ENCODE peak calls at places on chromosomes 11 and 22, in eight cellular contexts. One of them, this sample, is unnamed.

GRCh38 chr11:45087301-45087700 is 59.1 kb upstream of the PRDM11 start:
- DNase-seq in iPS-NIHi11: no peak
- DNase-seq in stimulated activated naive CD8-positive, alpha-beta T cell treated with anti-CD3 and anti-CD28 coated beads, Interleukin-15, Interleukin-2, amounts not matched to agents 100 U/mL and 50 U/mL, for 24 hours: no peak
- DNase-seq in SHP77 treated with DMSO at 0.1 percent for 48 hours: peak
- DNase-seq in lung microvascular endothelial cell: no peak
- DNase-seq in BJ: no peak
- DNase-seq in NCI-H446 treated with DMSO at 0.1 percent for 48 hours: no peak
- DNase-seq in activated CD4-positive, alpha-beta T cell treated with anti-CD3 and anti-CD28 coated beads, Interleukin-2, amount 50 U/mL, for 24 hours: no peak
- DNase-seq in this sample: no peak

GRCh38 chr11:46557684-46558151 is 36.1 kb downstream of the AMBRA1 start:
- DNase-seq in iPS-NIHi11: no peak
- DNase-seq in stimulated activated naive CD8-positive, alpha-beta T cell treated with anti-CD3 and anti-CD28 coated beads, Interleukin-15, Interleukin-2, amounts not matched to agents 100 U/mL and 50 U/mL, for 24 hours: no peak
- DNase-seq in SHP77 treated with DMSO at 0.1 percent for 48 hours: no peak
- DNase-seq in lung microvascular endothelial cell: peak
- DNase-seq in BJ: no peak
- DNase-seq in NCI-H446 treated with DMSO at 0.1 percent for 48 hours: no peak
- DNase-seq in activated CD4-positive, alpha-beta T cell treated with anti-CD3 and anti-CD28 coated beads, Interleukin-2, amount 50 U/mL, for 24 hours: no peak
- DNase-seq in this sample: no peak

GRCh38 chr11:94297967-94298576 is 6.3 kb upstream of the IZUMO1R start:
- DNase-seq in iPS-NIHi11: no peak
- DNase-seq in stimulated activated naive CD8-positive, alpha-beta T cell treated with anti-CD3 and anti-CD28 coated beads, Interleukin-15, Interleukin-2, amounts not matched to agents 100 U/mL and 50 U/mL, for 24 hours: no peak
- DNase-seq in SHP77 treated with DMSO at 0.1 percent for 48 hours: no peak
- DNase-seq in lung microvascular endothelial cell: no peak
- DNase-seq in BJ: no peak
- DNase-seq in NCI-H446 treated with DMSO at 0.1 percent for 48 hours: no peak
- DNase-seq in activated CD4-positive, alpha-beta T cell treated with anti-CD3 and anti-CD28 coated beads, Interleukin-2, amount 50 U/mL, for 24 hours: no peak
- DNase-seq in this sample: no peak

GRCh38 chr11:78469905-78470304 is 52.3 kb upstream of the GAB2 start:
- DNase-seq in iPS-NIHi11: no peak
- DNase-seq in stimulated activated naive CD8-positive, alpha-beta T cell treated with anti-CD3 and anti-CD28 coated beads, Interleukin-15, Interleukin-2, amounts not matched to agents 100 U/mL and 50 U/mL, for 24 hours: no peak
- DNase-seq in SHP77 treated with DMSO at 0.1 percent for 48 hours: no peak
- DNase-seq in lung microvascular endothelial cell: peak
- DNase-seq in BJ: no peak
- DNase-seq in NCI-H446 treated with DMSO at 0.1 percent for 48 hours: no peak
- DNase-seq in activated CD4-positive, alpha-beta T cell treated with anti-CD3 and anti-CD28 coated beads, Interleukin-2, amount 50 U/mL, for 24 hours: no peak
- DNase-seq in this sample: no peak

GRCh38 chr11:33701302-33701701 is 676 bp upstream of the C11orf91 start:
- DNase-seq in iPS-NIHi11: no peak
- DNase-seq in stimulated activated naive CD8-positive, alpha-beta T cell treated with anti-CD3 and anti-CD28 coated beads, Interleukin-15, Interleukin-2, amounts not matched to agents 100 U/mL and 50 U/mL, for 24 hours: no peak
- DNase-seq in SHP77 treated with DMSO at 0.1 percent for 48 hours: no peak
- DNase-seq in lung microvascular endothelial cell: peak
- DNase-seq in BJ: no peak
- DNase-seq in NCI-H446 treated with DMSO at 0.1 percent for 48 hours: no peak
- DNase-seq in activated CD4-positive, alpha-beta T cell treated with anti-CD3 and anti-CD28 coated beads, Interleukin-2, amount 50 U/mL, for 24 hours: no peak
- DNase-seq in this sample: no peak

GRCh38 chr22:38257170-38257569 is 15.6 kb downstream of the TMEM184B start:
- DNase-seq in iPS-NIHi11: no peak
- DNase-seq in stimulated activated naive CD8-positive, alpha-beta T cell treated with anti-CD3 and anti-CD28 coated beads, Interleukin-15, Interleukin-2, amounts not matched to agents 100 U/mL and 50 U/mL, for 24 hours: no peak
- DNase-seq in SHP77 treated with DMSO at 0.1 percent for 48 hours: no peak
- DNase-seq in lung microvascular endothelial cell: peak
- DNase-seq in BJ: peak
- DNase-seq in NCI-H446 treated with DMSO at 0.1 percent for 48 hours: no peak
- DNase-seq in activated CD4-positive, alpha-beta T cell treated with anti-CD3 and anti-CD28 coated beads, Interleukin-2, amount 50 U/mL, for 24 hours: no peak
- DNase-seq in this sample: no peak

GRCh38 chr22:33539902-33540751 is 380.1 kb downstream of the LARGE1 start:
- DNase-seq in iPS-NIHi11: no peak
- DNase-seq in stimulated activated naive CD8-positive, alpha-beta T cell treated with anti-CD3 and anti-CD28 coated beads, Interleukin-15, Interleukin-2, amounts not matched to agents 100 U/mL and 50 U/mL, for 24 hours: no peak
- DNase-seq in SHP77 treated with DMSO at 0.1 percent for 48 hours: peak
- DNase-seq in lung microvascular endothelial cell: no peak
- DNase-seq in BJ: no peak
- DNase-seq in NCI-H446 treated with DMSO at 0.1 percent for 48 hours: no peak
- DNase-seq in activated CD4-positive, alpha-beta T cell treated with anti-CD3 and anti-CD28 coated beads, Interleukin-2, amount 50 U/mL, for 24 hours: no peak
- DNase-seq in this sample: no peak

GRCh38 chr11:86510097-86510496 is 135.4 kb downstream of the CCDC81 start:
- DNase-seq in iPS-NIHi11: no peak
- DNase-seq in stimulated activated naive CD8-positive, alpha-beta T cell treated with anti-CD3 and anti-CD28 coated beads, Interleukin-15, Interleukin-2, amounts not matched to agents 100 U/mL and 50 U/mL, for 24 hours: no peak
- DNase-seq in SHP77 treated with DMSO at 0.1 percent for 48 hours: no peak
- DNase-seq in lung microvascular endothelial cell: no peak
- DNase-seq in BJ: no peak
- DNase-seq in NCI-H446 treated with DMSO at 0.1 percent for 48 hours: no peak
- DNase-seq in activated CD4-positive, alpha-beta T cell treated with anti-CD3 and anti-CD28 coated beads, Interleukin-2, amount 50 U/mL, for 24 hours: no peak
- DNase-seq in this sample: no peak

GRCh38 chr22:45336971-45337431 is 27.3 kb downstream of the FAM118A start:
- DNase-seq in iPS-NIHi11: no peak
- DNase-seq in stimulated activated naive CD8-positive, alpha-beta T cell treated with anti-CD3 and anti-CD28 coated beads, Interleukin-15, Interleukin-2, amounts not matched to agents 100 U/mL and 50 U/mL, for 24 hours: no peak
- DNase-seq in SHP77 treated with DMSO at 0.1 percent for 48 hours: peak
- DNase-seq in lung microvascular endothelial cell: peak
- DNase-seq in BJ: no peak
- DNase-seq in NCI-H446 treated with DMSO at 0.1 percent for 48 hours: peak
- DNase-seq in activated CD4-positive, alpha-beta T cell treated with anti-CD3 and anti-CD28 coated beads, Interleukin-2, amount 50 U/mL, for 24 hours: no peak
- DNase-seq in this sample: no peak

GRCh38 chr11:79414644-79415317 is 26.0 kb downstream of the TENM4 start:
- DNase-seq in iPS-NIHi11: no peak
- DNase-seq in stimulated activated naive CD8-positive, alpha-beta T cell treated with anti-CD3 and anti-CD28 coated beads, Interleukin-15, Interleukin-2, amounts not matched to agents 100 U/mL and 50 U/mL, for 24 hours: no peak
- DNase-seq in SHP77 treated with DMSO at 0.1 percent for 48 hours: no peak
- DNase-seq in lung microvascular endothelial cell: peak
- DNase-seq in BJ: no peak
- DNase-seq in NCI-H446 treated with DMSO at 0.1 percent for 48 hours: peak
- DNase-seq in activated CD4-positive, alpha-beta T cell treated with anti-CD3 and anti-CD28 coated beads, Interleukin-2, amount 50 U/mL, for 24 hours: no peak
- DNase-seq in this sample: no peak

GRCh38 chr11:9745411-9746211 is 81.7 kb downstream of the SWAP70 start:
- DNase-seq in iPS-NIHi11: no peak
- DNase-seq in stimulated activated naive CD8-positive, alpha-beta T cell treated with anti-CD3 and anti-CD28 coated beads, Interleukin-15, Interleukin-2, amounts not matched to agents 100 U/mL and 50 U/mL, for 24 hours: no peak
- DNase-seq in SHP77 treated with DMSO at 0.1 percent for 48 hours: no peak
- DNase-seq in lung microvascular endothelial cell: no peak
- DNase-seq in BJ: no peak
- DNase-seq in NCI-H446 treated with DMSO at 0.1 percent for 48 hours: no peak
- DNase-seq in activated CD4-positive, alpha-beta T cell treated with anti-CD3 and anti-CD28 coated beads, Interleukin-2, amount 50 U/mL, for 24 hours: no peak
- DNase-seq in this sample: no peak

GRCh38 chr22:48968201-48968959 is 859.3 kb downstream of the BRD1 start:
- DNase-seq in iPS-NIHi11: peak
- DNase-seq in stimulated activated naive CD8-positive, alpha-beta T cell treated with anti-CD3 and anti-CD28 coated beads, Interleukin-15, Interleukin-2, amounts not matched to agents 100 U/mL and 50 U/mL, for 24 hours: no peak
- DNase-seq in SHP77 treated with DMSO at 0.1 percent for 48 hours: peak
- DNase-seq in lung microvascular endothelial cell: no peak
- DNase-seq in BJ: no peak
- DNase-seq in NCI-H446 treated with DMSO at 0.1 percent for 48 hours: no peak
- DNase-seq in activated CD4-positive, alpha-beta T cell treated with anti-CD3 and anti-CD28 coated beads, Interleukin-2, amount 50 U/mL, for 24 hours: no peak
- DNase-seq in this sample: no peak

GRCh38 chr11:73637012-73637411 is 9.4 kb upstream of the PLEKHB1 start:
- DNase-seq in iPS-NIHi11: no peak
- DNase-seq in stimulated activated naive CD8-positive, alpha-beta T cell treated with anti-CD3 and anti-CD28 coated beads, Interleukin-15, Interleukin-2, amounts not matched to agents 100 U/mL and 50 U/mL, for 24 hours: no peak
- DNase-seq in SHP77 treated with DMSO at 0.1 percent for 48 hours: no peak
- DNase-seq in lung microvascular endothelial cell: no peak
- DNase-seq in BJ: no peak
- DNase-seq in NCI-H446 treated with DMSO at 0.1 percent for 48 hours: peak
- DNase-seq in activated CD4-positive, alpha-beta T cell treated with anti-CD3 and anti-CD28 coated beads, Interleukin-2, amount 50 U/mL, for 24 hours: no peak
- DNase-seq in this sample: no peak

GRCh38 chr11:18772211-18772610 is 19.4 kb downstream of the PTPN5 start:
- DNase-seq in iPS-NIHi11: no peak
- DNase-seq in stimulated activated naive CD8-positive, alpha-beta T cell treated with anti-CD3 and anti-CD28 coated beads, Interleukin-15, Interleukin-2, amounts not matched to agents 100 U/mL and 50 U/mL, for 24 hours: no peak
- DNase-seq in SHP77 treated with DMSO at 0.1 percent for 48 hours: no peak
- DNase-seq in lung microvascular endothelial cell: no peak
- DNase-seq in BJ: no peak
- DNase-seq in NCI-H446 treated with DMSO at 0.1 percent for 48 hours: no peak
- DNase-seq in activated CD4-positive, alpha-beta T cell treated with anti-CD3 and anti-CD28 coated beads, Interleukin-2, amount 50 U/mL, for 24 hours: no peak
- DNase-seq in this sample: no peak

GRCh38 chr22:45807156-45807915 is 135.7 kb downstream of the ATXN10 start:
- DNase-seq in iPS-NIHi11: no peak
- DNase-seq in stimulated activated naive CD8-positive, alpha-beta T cell treated with anti-CD3 and anti-CD28 coated beads, Interleukin-15, Interleukin-2, amounts not matched to agents 100 U/mL and 50 U/mL, for 24 hours: no peak
- DNase-seq in SHP77 treated with DMSO at 0.1 percent for 48 hours: no peak
- DNase-seq in lung microvascular endothelial cell: peak
- DNase-seq in BJ: no peak
- DNase-seq in NCI-H446 treated with DMSO at 0.1 percent for 48 hours: no peak
- DNase-seq in activated CD4-positive, alpha-beta T cell treated with anti-CD3 and anti-CD28 coated beads, Interleukin-2, amount 50 U/mL, for 24 hours: no peak
- DNase-seq in this sample: no peak

GRCh38 chr11:9905562-9905961 is 241.7 kb downstream of the SWAP70 start:
- DNase-seq in iPS-NIHi11: no peak
- DNase-seq in stimulated activated naive CD8-positive, alpha-beta T cell treated with anti-CD3 and anti-CD28 coated beads, Interleukin-15, Interleukin-2, amounts not matched to agents 100 U/mL and 50 U/mL, for 24 hours: no peak
- DNase-seq in SHP77 treated with DMSO at 0.1 percent for 48 hours: no peak
- DNase-seq in lung microvascular endothelial cell: no peak
- DNase-seq in BJ: no peak
- DNase-seq in NCI-H446 treated with DMSO at 0.1 percent for 48 hours: no peak
- DNase-seq in activated CD4-positive, alpha-beta T cell treated with anti-CD3 and anti-CD28 coated beads, Interleukin-2, amount 50 U/mL, for 24 hours: no peak
- DNase-seq in this sample: no peak

GRCh38 chr11:110873953-110874352 is 161.7 kb upstream of the ARHGAP20 start:
- DNase-seq in iPS-NIHi11: no peak
- DNase-seq in stimulated activated naive CD8-positive, alpha-beta T cell treated with anti-CD3 and anti-CD28 coated beads, Interleukin-15, Interleukin-2, amounts not matched to agents 100 U/mL and 50 U/mL, for 24 hours: no peak
- DNase-seq in SHP77 treated with DMSO at 0.1 percent for 48 hours: no peak
- DNase-seq in lung microvascular endothelial cell: no peak
- DNase-seq in BJ: no peak
- DNase-seq in NCI-H446 treated with DMSO at 0.1 percent for 48 hours: no peak
- DNase-seq in activated CD4-positive, alpha-beta T cell treated with anti-CD3 and anti-CD28 coated beads, Interleukin-2, amount 50 U/mL, for 24 hours: no peak
- DNase-seq in this sample: no peak

GRCh38 chr11:111414267-111414931 is 35.3 kb upstream of the POU2AF1 start:
- DNase-seq in iPS-NIHi11: no peak
- DNase-seq in stimulated activated naive CD8-positive, alpha-beta T cell treated with anti-CD3 and anti-CD28 coated beads, Interleukin-15, Interleukin-2, amounts not matched to agents 100 U/mL and 50 U/mL, for 24 hours: peak
- DNase-seq in SHP77 treated with DMSO at 0.1 percent for 48 hours: no peak
- DNase-seq in lung microvascular endothelial cell: no peak
- DNase-seq in BJ: no peak
- DNase-seq in NCI-H446 treated with DMSO at 0.1 percent for 48 hours: no peak
- DNase-seq in activated CD4-positive, alpha-beta T cell treated with anti-CD3 and anti-CD28 coated beads, Interleukin-2, amount 50 U/mL, for 24 hours: no peak
- DNase-seq in this sample: no peak

GRCh38 chr22:46057206-46057605 is 80.2 kb upstream of the WNT7B start:
- DNase-seq in iPS-NIHi11: no peak
- DNase-seq in stimulated activated naive CD8-positive, alpha-beta T cell treated with anti-CD3 and anti-CD28 coated beads, Interleukin-15, Interleukin-2, amounts not matched to agents 100 U/mL and 50 U/mL, for 24 hours: no peak
- DNase-seq in SHP77 treated with DMSO at 0.1 percent for 48 hours: no peak
- DNase-seq in lung microvascular endothelial cell: peak
- DNase-seq in BJ: no peak
- DNase-seq in NCI-H446 treated with DMSO at 0.1 percent for 48 hours: no peak
- DNase-seq in activated CD4-positive, alpha-beta T cell treated with anti-CD3 and anti-CD28 coated beads, Interleukin-2, amount 50 U/mL, for 24 hours: no peak
- DNase-seq in this sample: no peak

GRCh38 chr11:106288057-106288456 is 210.6 kb downstream of the AASDHPPT start:
- DNase-seq in iPS-NIHi11: no peak
- DNase-seq in stimulated activated naive CD8-positive, alpha-beta T cell treated with anti-CD3 and anti-CD28 coated beads, Interleukin-15, Interleukin-2, amounts not matched to agents 100 U/mL and 50 U/mL, for 24 hours: no peak
- DNase-seq in SHP77 treated with DMSO at 0.1 percent for 48 hours: no peak
- DNase-seq in lung microvascular endothelial cell: no peak
- DNase-seq in BJ: no peak
- DNase-seq in NCI-H446 treated with DMSO at 0.1 percent for 48 hours: no peak
- DNase-seq in activated CD4-positive, alpha-beta T cell treated with anti-CD3 and anti-CD28 coated beads, Interleukin-2, amount 50 U/mL, for 24 hours: no peak
- DNase-seq in this sample: no peak

GRCh38 chr22:36334838-36335603 is 52.7 kb downstream of the MYH9 start:
- DNase-seq in iPS-NIHi11: no peak
- DNase-seq in stimulated activated naive CD8-positive, alpha-beta T cell treated with anti-CD3 and anti-CD28 coated beads, Interleukin-15, Interleukin-2, amounts not matched to agents 100 U/mL and 50 U/mL, for 24 hours: no peak
- DNase-seq in SHP77 treated with DMSO at 0.1 percent for 48 hours: no peak
- DNase-seq in lung microvascular endothelial cell: peak
- DNase-seq in BJ: no peak
- DNase-seq in NCI-H446 treated with DMSO at 0.1 percent for 48 hours: peak
- DNase-seq in activated CD4-positive, alpha-beta T cell treated with anti-CD3 and anti-CD28 coated beads, Interleukin-2, amount 50 U/mL, for 24 hours: no peak
- DNase-seq in this sample: no peak

GRCh38 chr11:117928818-117929567 is at the start of gene TMPRSS13:
- DNase-seq in iPS-NIHi11: peak
- DNase-seq in stimulated activated naive CD8-positive, alpha-beta T cell treated with anti-CD3 and anti-CD28 coated beads, Interleukin-15, Interleukin-2, amounts not matched to agents 100 U/mL and 50 U/mL, for 24 hours: no peak
- DNase-seq in SHP77 treated with DMSO at 0.1 percent for 48 hours: no peak
- DNase-seq in lung microvascular endothelial cell: no peak
- DNase-seq in BJ: no peak
- DNase-seq in NCI-H446 treated with DMSO at 0.1 percent for 48 hours: no peak
- DNase-seq in activated CD4-positive, alpha-beta T cell treated with anti-CD3 and anti-CD28 coated beads, Interleukin-2, amount 50 U/mL, for 24 hours: no peak
- DNase-seq in this sample: peak

GRCh38 chr22:44389926-44390925 is 77.5 kb upstream of the SHISAL1 start:
- DNase-seq in iPS-NIHi11: no peak
- DNase-seq in stimulated activated naive CD8-positive, alpha-beta T cell treated with anti-CD3 and anti-CD28 coated beads, Interleukin-15, Interleukin-2, amounts not matched to agents 100 U/mL and 50 U/mL, for 24 hours: no peak
- DNase-seq in SHP77 treated with DMSO at 0.1 percent for 48 hours: no peak
- DNase-seq in lung microvascular endothelial cell: no peak
- DNase-seq in BJ: no peak
- DNase-seq in NCI-H446 treated with DMSO at 0.1 percent for 48 hours: no peak
- DNase-seq in activated CD4-positive, alpha-beta T cell treated with anti-CD3 and anti-CD28 coated beads, Interleukin-2, amount 50 U/mL, for 24 hours: no peak
- DNase-seq in this sample: no peak

GRCh38 chr22:37112084-37112728 is 2.7 kb upstream of the TMPRSS6 start:
- DNase-seq in iPS-NIHi11: no peak
- DNase-seq in stimulated activated naive CD8-positive, alpha-beta T cell treated with anti-CD3 and anti-CD28 coated beads, Interleukin-15, Interleukin-2, amounts not matched to agents 100 U/mL and 50 U/mL, for 24 hours: no peak
- DNase-seq in SHP77 treated with DMSO at 0.1 percent for 48 hours: no peak
- DNase-seq in lung microvascular endothelial cell: no peak
- DNase-seq in BJ: no peak
- DNase-seq in NCI-H446 treated with DMSO at 0.1 percent for 48 hours: no peak
- DNase-seq in activated CD4-positive, alpha-beta T cell treated with anti-CD3 and anti-CD28 coated beads, Interleukin-2, amount 50 U/mL, for 24 hours: no peak
- DNase-seq in this sample: no peak

GRCh38 chr11:102685769-102686168 is 19.8 kb downstream of the MMP27 start:
- DNase-seq in iPS-NIHi11: no peak
- DNase-seq in stimulated activated naive CD8-positive, alpha-beta T cell treated with anti-CD3 and anti-CD28 coated beads, Interleukin-15, Interleukin-2, amounts not matched to agents 100 U/mL and 50 U/mL, for 24 hours: no peak
- DNase-seq in SHP77 treated with DMSO at 0.1 percent for 48 hours: no peak
- DNase-seq in lung microvascular endothelial cell: no peak
- DNase-seq in BJ: no peak
- DNase-seq in NCI-H446 treated with DMSO at 0.1 percent for 48 hours: no peak
- DNase-seq in activated CD4-positive, alpha-beta T cell treated with anti-CD3 and anti-CD28 coated beads, Interleukin-2, amount 50 U/mL, for 24 hours: no peak
- DNase-seq in this sample: no peak

GRCh38 chr11:108654994-108655631 is 9.8 kb upstream of the DDX10 start:
- DNase-seq in iPS-NIHi11: peak
- DNase-seq in stimulated activated naive CD8-positive, alpha-beta T cell treated with anti-CD3 and anti-CD28 coated beads, Interleukin-15, Interleukin-2, amounts not matched to agents 100 U/mL and 50 U/mL, for 24 hours: peak
- DNase-seq in SHP77 treated with DMSO at 0.1 percent for 48 hours: peak
- DNase-seq in lung microvascular endothelial cell: peak
- DNase-seq in BJ: no peak
- DNase-seq in NCI-H446 treated with DMSO at 0.1 percent for 48 hours: peak
- DNase-seq in activated CD4-positive, alpha-beta T cell treated with anti-CD3 and anti-CD28 coated beads, Interleukin-2, amount 50 U/mL, for 24 hours: no peak
- DNase-seq in this sample: no peak

GRCh38 chr11:77082838-77083552 is 16.2 kb downstream of the CAPN5 start:
- DNase-seq in iPS-NIHi11: no peak
- DNase-seq in stimulated activated naive CD8-positive, alpha-beta T cell treated with anti-CD3 and anti-CD28 coated beads, Interleukin-15, Interleukin-2, amounts not matched to agents 100 U/mL and 50 U/mL, for 24 hours: peak
- DNase-seq in SHP77 treated with DMSO at 0.1 percent for 48 hours: no peak
- DNase-seq in lung microvascular endothelial cell: peak
- DNase-seq in BJ: no peak
- DNase-seq in NCI-H446 treated with DMSO at 0.1 percent for 48 hours: no peak
- DNase-seq in activated CD4-positive, alpha-beta T cell treated with anti-CD3 and anti-CD28 coated beads, Interleukin-2, amount 50 U/mL, for 24 hours: peak
- DNase-seq in this sample: no peak

GRCh38 chr22:33835196-33835788 is 85.0 kb downstream of the LARGE1 start:
- DNase-seq in iPS-NIHi11: no peak
- DNase-seq in stimulated activated naive CD8-positive, alpha-beta T cell treated with anti-CD3 and anti-CD28 coated beads, Interleukin-15, Interleukin-2, amounts not matched to agents 100 U/mL and 50 U/mL, for 24 hours: no peak
- DNase-seq in SHP77 treated with DMSO at 0.1 percent for 48 hours: no peak
- DNase-seq in lung microvascular endothelial cell: no peak
- DNase-seq in BJ: no peak
- DNase-seq in NCI-H446 treated with DMSO at 0.1 percent for 48 hours: no peak
- DNase-seq in activated CD4-positive, alpha-beta T cell treated with anti-CD3 and anti-CD28 coated beads, Interleukin-2, amount 50 U/mL, for 24 hours: no peak
- DNase-seq in this sample: no peak

GRCh38 chr11:64741393-64742086 is 2.4 kb downstream of the RASGRP2 start:
- DNase-seq in iPS-NIHi11: no peak
- DNase-seq in stimulated activated naive CD8-positive, alpha-beta T cell treated with anti-CD3 and anti-CD28 coated beads, Interleukin-15, Interleukin-2, amounts not matched to agents 100 U/mL and 50 U/mL, for 24 hours: no peak
- DNase-seq in SHP77 treated with DMSO at 0.1 percent for 48 hours: no peak
- DNase-seq in lung microvascular endothelial cell: no peak
- DNase-seq in BJ: no peak
- DNase-seq in NCI-H446 treated with DMSO at 0.1 percent for 48 hours: no peak
- DNase-seq in activated CD4-positive, alpha-beta T cell treated with anti-CD3 and anti-CD28 coated beads, Interleukin-2, amount 50 U/mL, for 24 hours: no peak
- DNase-seq in this sample: no peak